ENCODE peak calls at places on chromosomes 4 and X, in five cellular contexts. H is choroid plexus epithelial cell, Q is right lobe of liver, L is fibroblast of lung, A is IMR-90. Y is an unnamed sample.

GRCh38 chr4:5036239-5036638 is 15.0 kb upstream of the STK32B start:
- DNase-seq in L (no peak), Q (no peak), H (peak), A (peak), Y (peak)

GRCh38 chrX:21408324-21408723 is 34.1 kb downstream of the CNKSR2 start:
- DNase-seq in Q (no peak), L (peak), H (no peak), A (no peak), Y (no peak)

GRCh38 chr4:973431-974397 is at the start of gene DGKQ:
- DNase-seq in A (peak), L (peak), Q (peak), H (peak), Y (peak)

GRCh38 chr4:119489305-119489704 is 139.3 kb downstream of the PDE5A start:
- DNase-seq in L (no peak), H (no peak), A (peak), Q (no peak), Y (no peak)

GRCh38 chr4:184310171-184310567 is 92.5 kb upstream of the ENPP6 start:
- DNase-seq in H (no peak), L (no peak), Q (peak), A (no peak), Y (no peak)

GRCh38 chrX:9515973-9516538 is 51.2 kb downstream of the TBL1X start:
- DNase-seq in Q (no peak), L (no peak), A (no peak), H (no peak), Y (no peak)

GRCh38 chrX:48465336-48465933 is 4.6 kb downstream of the SLC38A5 start:
- DNase-seq in A (peak), Q (no peak), H (peak), L (peak), Y (peak)

GRCh38 chr4:5460106-5460801 is 248.1 kb downstream of the EVC2 start:
- DNase-seq in L (peak), Q (peak), H (peak), A (peak), Y (peak)

GRCh38 chr4:4443821-4444220 is 56.9 kb downstream of the NSG1 start:
- DNase-seq in Q (no peak), L (peak), A (peak), H (peak), Y (peak)

GRCh38 chr4:26952891-26953290 is 92.2 kb downstream of the STIM2 start:
- DNase-seq in H (no peak), Q (no peak), L (no peak), A (peak), Y (no peak)

Y was measured in adipocyte.